ENCODE peak calls at places on chromosomes 16 and 17, in five cellular contexts. O, I, R, W and S are unnamed samples.

GRCh38 chr17:51402881-51403280 is 142.5 kb downstream of the UTP18 start:
- DNase-seq in O (no peak), I (no peak), R (no peak), W (no peak), S (no peak)

GRCh38 chr16:89320717-89321501 is 103.4 kb downstream of the ZNF778 start:
- DNase-seq in O (no peak), I (no peak), R (no peak), W (peak), S (no peak)

GRCh38 chr16:68005786-68006286 is 6.6 kb upstream of the DPEP2 start:
- DNase-seq in O (no peak), I (no peak), R (no peak), W (peak), S (no peak)

GRCh38 chr16:55944377-55944802 is 69.2 kb upstream of the CES5A start:
- DNase-seq in O (peak), I (peak), R (peak), W (peak), S (peak)

GRCh38 chr17:32285286-32285685 is 19.7 kb downstream of the RHBDL3 start:
- DNase-seq in O (no peak), I (no peak), R (no peak), W (no peak), S (no peak)

GRCh38 chr17:82215095-82215971 is 2.7 kb upstream of the CCDC57 start:
- DNase-seq in O (peak), I (peak), R (no peak), W (no peak), S (no peak)

GRCh38 chr17:3929181-3929580 is 12.9 kb upstream of the P2RX1 start:
- DNase-seq in O (no peak), I (no peak), R (no peak), W (no peak), S (no peak)

GRCh38 chr17:71315568-71315967 is 805.3 kb upstream of the SOX9 start:
- DNase-seq in O (no peak), I (no peak), R (no peak), W (no peak), S (no peak)

GRCh38 chr16:74448990-74449389 is 27.7 kb upstream of the CLEC18B start:
- DNase-seq in O (no peak), I (peak), R (no peak), W (no peak), S (no peak)

GRCh38 chr17:56497132-56497531 is 96.4 kb upstream of the NOG start:
- DNase-seq in O (no peak), I (no peak), R (no peak), W (no peak), S (no peak)

GRCh38 chr16:4847774-4848587 is 700 bp downstream of the UBN1 start:
- DNase-seq in O (peak), I (peak), R (peak), W (peak), S (peak)

GRCh38 chr16:89325861-89326471 is 108.5 kb downstream of the ZNF778 start:
- DNase-seq in O (peak), I (peak), R (no peak), W (peak), S (no peak)

GRCh38 chr17:43576563-43577229 is 30.6 kb upstream of the ETV4 start:
- DNase-seq in O (peak), I (peak), R (peak), W (peak), S (peak)

GRCh38 chr16:88434746-88435145 is 18.3 kb upstream of the ZFPM1 start:
- DNase-seq in O (no peak), I (no peak), R (no peak), W (no peak), S (no peak)

GRCh38 chr17:9331512-9332163 is 244.0 kb downstream of the STX8 start:
- DNase-seq in O (no peak), I (no peak), R (no peak), W (no peak), S (no peak)

GRCh38 chr16:57235128-57236092 is 9.6 kb upstream of the ARL2BP start:
- DNase-seq in O (no peak), I (no peak), R (no peak), W (no peak), S (no peak)

GRCh38 chr17:74641224-74641948 is 17.8 kb upstream of the CD300E start:
- DNase-seq in O (no peak), I (no peak), R (no peak), W (no peak), S (no peak)

GRCh38 chr17:78933959-78934568 is 8.9 kb upstream of the TIMP2 start:
- DNase-seq in O (no peak), I (peak), R (no peak), W (peak), S (no peak)

GRCh38 chr17:80005360-80006338 is 30.0 kb downstream of the TBC1D16 start:
- DNase-seq in O (peak), I (no peak), R (peak), W (no peak), S (peak)

GRCh38 chr16:77437859-77438258 is 3.0 kb upstream of the ADAMTS18 start:
- DNase-seq in O (no peak), I (peak), R (no peak), W (no peak), S (no peak)

GRCh38 chr17:17886747-17887146 is 50.0 kb upstream of the SREBF1 start:
- DNase-seq in O (no peak), I (no peak), R (no peak), W (no peak), S (no peak)

GRCh38 chr17:16123531-16123930 is 91.8 kb downstream of the NCOR1 start:
- DNase-seq in O (no peak), I (no peak), R (no peak), W (no peak), S (no peak)

GRCh38 chr17:16120937-16121336 is 94.4 kb downstream of the NCOR1 start:
- DNase-seq in O (no peak), I (no peak), R (no peak), W (no peak), S (no peak)

GRCh38 chr17:16122697-16123434 is 92.5 kb downstream of the NCOR1 start:
- DNase-seq in O (no peak), I (no peak), R (no peak), W (no peak), S (no peak)

GRCh38 chr17:16117149-16117548 is 98.2 kb downstream of the NCOR1 start:
- DNase-seq in O (no peak), I (no peak), R (no peak), W (no peak), S (no peak)

DNA sequence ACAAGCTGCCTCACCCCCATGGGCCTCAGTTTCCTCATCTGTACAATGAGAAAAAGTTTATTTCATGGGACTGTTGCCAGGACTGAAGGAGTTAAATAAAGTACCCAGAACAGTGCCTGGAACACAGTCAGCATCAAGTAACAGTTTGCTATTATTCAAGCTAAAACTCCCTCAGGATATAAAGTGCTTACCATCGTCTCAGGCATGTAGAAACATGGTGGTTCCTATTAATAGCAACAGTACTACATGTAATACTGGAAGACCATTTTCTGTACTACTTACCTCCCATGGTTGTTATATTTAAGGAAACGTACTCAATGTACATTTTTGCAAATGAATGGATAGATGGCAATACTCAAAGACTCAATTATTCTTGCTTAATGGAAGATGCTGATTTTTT is 93.4 kb downstream of the NCOR1 start:
- DNase-seq in O (no peak), I (no peak), R (no peak), W (no peak), S (no peak)
- TF ChIP-seq CTCF in O (no peak), I (no peak), R (no peak), W (no peak), S (no peak)

DNA sequence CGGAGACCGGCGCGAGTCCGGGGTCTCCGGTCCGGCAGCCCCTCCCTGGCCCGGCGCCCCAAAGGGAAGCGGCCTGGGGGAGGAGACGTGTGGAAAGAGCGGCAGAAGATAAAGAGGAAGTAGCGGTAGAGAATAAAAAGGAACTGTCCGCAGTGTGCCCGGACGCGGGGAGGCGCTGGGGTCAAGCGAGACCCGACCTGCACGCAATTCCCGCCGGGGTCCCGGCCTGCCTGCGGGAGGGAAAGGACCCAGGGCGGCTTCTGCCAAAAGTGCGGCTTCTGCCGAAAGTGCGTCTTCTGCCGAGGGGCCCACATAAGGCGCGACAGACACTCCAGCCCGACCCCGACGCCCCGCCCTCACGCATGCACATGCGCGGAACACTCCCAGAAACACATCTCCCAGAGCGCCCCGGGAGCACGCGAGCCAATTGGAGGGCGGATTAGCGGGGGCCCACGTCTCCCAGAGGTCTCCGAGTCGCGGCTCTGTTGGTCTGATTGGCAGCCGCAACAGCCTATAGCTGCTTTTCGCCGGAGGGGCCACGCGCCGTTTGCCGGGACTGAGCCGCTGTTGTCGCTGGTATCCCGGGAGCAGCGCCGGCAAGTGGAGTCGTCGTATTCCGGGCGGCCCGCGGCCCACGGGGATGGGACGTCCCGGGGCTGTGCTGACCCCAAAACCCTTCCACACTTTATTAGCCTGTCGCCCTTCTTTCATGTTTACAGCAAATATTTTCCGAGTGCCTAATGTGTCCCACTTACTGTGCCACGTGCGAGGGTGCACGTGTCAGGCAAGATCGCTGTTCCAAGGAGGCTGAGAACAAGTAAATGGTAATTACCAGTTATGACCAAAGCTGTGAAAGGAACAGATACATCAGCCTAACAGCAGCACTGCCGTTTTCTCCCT is 8.0 kb upstream of the MEFV start:
- DNase-seq in O (peak), I (peak), R (peak), W (peak), S (peak)
- TF ChIP-seq CTCF in O (peak), I (peak), R (no peak), W (peak), S (peak)

GRCh38 chr17:48173191-48173590 is 65.6 kb downstream of the SNX11 start:
- DNase-seq in O (no peak), I (no peak), R (no peak), W (no peak), S (no peak)
- TF ChIP-seq CTCF in O (no peak), I (no peak), R (no peak), W (no peak), S (no peak)

GRCh38 chr16:86091976-86092375 is 193.0 kb downstream of the IRF8 start:
- DNase-seq in O (no peak), I (no peak), R (no peak), W (no peak), S (no peak)
- TF ChIP-seq CTCF in O (no peak), I (no peak), R (no peak), W (no peak), S (no peak)